ENCODE peak calls at places on chromosomes 3 and 15, in four cellular contexts. Y is MCF 10A, Q is PC-9, W is progenitor cell of endocrine pancreas. F is an unnamed sample.

GRCh38 chr15:98794754-98795153 is 146.4 kb downstream of the IGF1R start:
- DNase-seq in Y (no peak), Q (no peak), W (no peak), F (no peak)

GRCh38 chr3:195801251-195802183 is 10.2 kb downstream of the MUC4 start:
- DNase-seq in Y (no peak), Q (no peak), W (no peak), F (no peak)

GRCh38 chr3:16841354-16841753 is 43.4 kb upstream of the PLCL2 start:
- DNase-seq in Y (no peak), Q (no peak), W (no peak), F (no peak)

GRCh38 chr3:57227930-57228733 is 603 bp downstream of the APPL1 start:
- DNase-seq in Y (peak; percentile 49), Q (no peak), W (peak; percentile 20), F (peak; percentile 33)

GRCh38 chr15:60091150-60091549 is 87.0 kb downstream of the FOXB1 start:
- DNase-seq in Y (peak; percentile 98), Q (peak; percentile 98), W (no peak), F (peak; percentile 75)

GRCh38 chr3:25901796-25902195 is 111.9 kb downstream of the OXSM start:
- DNase-seq in Y (no peak), Q (no peak), W (no peak), F (no peak)

GRCh38 chr15:77312523-77312922 is 107.4 kb downstream of the PEAK1 start:
- DNase-seq in Y (peak; percentile 8), Q (no peak), W (no peak), F (no peak)

GRCh38 chr15:48400086-48400485 is 68.9 kb downstream of the DUT start:
- DNase-seq in Y (no peak), Q (no peak), W (no peak), F (no peak)

GRCh38 chr3:47283596-47284364 is 1.0 kb downstream of the KLHL18 start:
- DNase-seq in Y (peak; percentile 11), Q (no peak), W (no peak), F (peak; percentile 29)

GRCh38 chr3:195714380-195715011 is 6.3 kb upstream of the MUC20 start:
- DNase-seq in Y (no peak), Q (no peak), W (no peak), F (no peak)

GRCh38 chr3:113008117-113008516 is 17.3 kb downstream of the GTPBP8 start:
- DNase-seq in Y (no peak), Q (no peak), W (no peak), F (no peak)

GRCh38 chr3:141303481-141304223 is 64.7 kb upstream of the ZBTB38 start:
- DNase-seq in Y (peak; percentile 79), Q (peak; percentile 56), W (peak; percentile 50), F (peak; percentile 89)

GRCh38 chr15:73712107-73712506 is 27.9 kb downstream of the CD276 start:
- DNase-seq in Y (no peak), Q (no peak), W (no peak), F (no peak)

GRCh38 chr3:155080692-155081091 is 573 bp downstream of the MME start:
- DNase-seq in Y (no peak), Q (no peak), W (no peak), F (no peak)

GRCh38 chr3:52038227-52038626 is 18.1 kb downstream of the DUSP7 start:
- DNase-seq in Y (peak; percentile 75), Q (no peak), W (no peak), F (no peak)

GRCh38 chr3:71206821-71207220 is 376.7 kb downstream of the FOXP1 start:
- DNase-seq in Y (no peak), Q (no peak), W (no peak), F (no peak)

GRCh38 chr3:42148982-42149432 is 57.9 kb downstream of the TRAK1 start:
- DNase-seq in Y (no peak), Q (no peak), W (peak; percentile 14), F (no peak)

GRCh38 chr3:14345496-14346150 is 56.8 kb upstream of the SLC6A6 start:
- DNase-seq in Y (peak; percentile 26), Q (peak; percentile 56), W (no peak), F (no peak)

GRCh38 chr3:44825264-44825925 is 36.3 kb upstream of the TMEM42 start:
- DNase-seq in Y (no peak), Q (peak; percentile 43), W (no peak), F (peak; percentile 4)

GRCh38 chr3:66083961-66084270 is 45.2 kb upstream of the MAGI1 start:
- DNase-seq in Y (no peak), Q (no peak), W (no peak), F (no peak)

GRCh38 chr15:22916606-22917350 is 63.4 kb downstream of the CYFIP1 start:
- DNase-seq in Y (no peak), Q (no peak), W (no peak), F (no peak)

GRCh38 chr3:197880361-197881339 is 69.3 kb upstream of the RPL35A start:
- DNase-seq in Y (no peak), Q (no peak), W (no peak), F (no peak)

GRCh38 chr3:76038949-76039348 is 253.6 kb upstream of the ZNF717 start:
- DNase-seq in Y (no peak), Q (no peak), W (no peak), F (no peak)

GRCh38 chr3:18295171-18295920 is 129.8 kb downstream of the SATB1 start:
- DNase-seq in Y (peak; percentile 89), Q (peak; percentile 86), W (peak; percentile 10), F (peak; percentile 91)

GRCh38 chr3:9744162-9744561 is 5.6 kb upstream of the OGG1 start:
- DNase-seq in Y (no peak), Q (no peak), W (no peak), F (no peak)

GRCh38 chr3:108099203-108099602 is 8.4 kb upstream of the CD47 start:
- DNase-seq in Y (no peak), Q (no peak), W (no peak), F (no peak)

GRCh38 chr3:23735575-23736326 is 70.0 kb upstream of the UBE2E1 start:
- DNase-seq in Y (no peak), Q (no peak), W (no peak), F (no peak)

GRCh38 chr15:48647963-48648362 is 2.5 kb upstream of the FBN1 start:
- DNase-seq in Y (peak; percentile 8), Q (no peak), W (no peak), F (no peak)

GRCh38 chr3:58135712-58136543 is 74.8 kb downstream of the DNASE1L3 start:
- DNase-seq in Y (no peak), Q (no peak), W (no peak), F (no peak)

GRCh38 chr3:54859204-54859603 is 68.7 kb downstream of the LRTM1 start:
- DNase-seq in Y (peak; percentile 57), Q (peak; percentile 82), W (no peak), F (no peak)

GRCh38 chr15:51718199-51718598 is 19.3 kb downstream of the LYSMD2 start:
- DNase-seq in Y (no peak), Q (no peak), W (no peak), F (no peak)

GRCh38 chr3:71724584-71725278 is 471 bp downstream of the EIF4E3 start:
- DNase-seq in Y (peak; percentile 17), Q (no peak), W (peak; percentile 41), F (peak; percentile 35)

GRCh38 chr3:113890256-113890900 is 51.8 kb downstream of the GRAMD1C start:
- DNase-seq in Y (peak; percentile 11), Q (no peak), W (no peak), F (peak; percentile 27)

GRCh38 chr3:48334605-48335004 is 1.1 kb upstream of the SPINK8 start:
- DNase-seq in Y (no peak), Q (no peak), W (no peak), F (no peak)

GRCh38 chr3:11300970-11301369 is 28.8 kb downstream of the ATG7 start:
- DNase-seq in Y (no peak), Q (no peak), W (no peak), F (no peak)

GRCh38 chr15:95226835-95227234 is 995.5 kb downstream of the MCTP2 start:
- DNase-seq in Y (peak; percentile 59), Q (no peak), W (no peak), F (no peak)

GRCh38 chr3:157226173-157226847 is 66.4 kb upstream of the CCNL1 start:
- DNase-seq in Y (no peak), Q (no peak), W (no peak), F (no peak)

GRCh38 chr3:196268270-196269163 is 19.0 kb downstream of the PCYT1A start:
- DNase-seq in Y (peak; percentile 55), Q (peak; percentile 83), W (no peak), F (peak; percentile 66)

GRCh38 chr3:14235003-14235876 is 56.6 kb downstream of the LSM3 start:
- DNase-seq in Y (peak; percentile 80), Q (peak; percentile 78), W (no peak), F (peak; percentile 54)

GRCh38 chr3:127820871-127821853 is 1.2 kb downstream of the MGLL start:
- DNase-seq in Y (peak; percentile 21), Q (peak; percentile 86), W (no peak), F (no peak)

GRCh38 chr3:127824151-127824825 is 2.0 kb upstream of the MGLL start:
- DNase-seq in Y (no peak), Q (no peak), W (no peak), F (no peak)

GRCh38 chr3:127823590-127823857 is 1.2 kb upstream of the MGLL start:
- DNase-seq in Y (no peak), Q (no peak), W (no peak), F (no peak)

GRCh38 chr3:127822166-127822835 is at the start of gene MGLL:
- DNase-seq in Y (peak; percentile 37), Q (peak; percentile 45), W (no peak), F (peak; percentile 53)

GRCh38 chr3:127822836-127823589 is 698 bp upstream of the MGLL start:
- DNase-seq in Y (no peak), Q (no peak), W (peak; percentile 22), F (peak; percentile 52)
- TF ChIP-seq CTCF in Y (no peak), Q (no peak), W (no peak), F (no peak)

GRCh38 chr3:158678687-158679086 is 6.2 kb upstream of the LXN start:
- DNase-seq in Y (no peak), Q (no peak), W (no peak), F (no peak)
- TF ChIP-seq CTCF in Y (no peak), Q (no peak), W (no peak), F (no peak)

GRCh38 chr15:38323895-38324294 is 71.3 kb downstream of the SPRED1 start:
- DNase-seq in Y (no peak), Q (no peak), W (no peak), F (no peak)
- TF ChIP-seq CTCF in Y (no peak), Q (no peak), W (no peak), F (no peak)

GRCh38 chr3:123880998-123881561 is 3.1 kb downstream of the MYLK start:
- DNase-seq in Y (peak; percentile 50), Q (no peak), W (no peak), F (peak; percentile 42)

GRCh38 chr3:123877466-123877865 is 6.7 kb downstream of the MYLK start:
- DNase-seq in Y (no peak), Q (no peak), W (no peak), F (no peak)

GRCh38 chr3:123877965-123878364 is 6.2 kb downstream of the MYLK start:
- DNase-seq in Y (no peak), Q (no peak), W (no peak), F (no peak)

GRCh38 chr3:123878807-123879206 is 5.3 kb downstream of the MYLK start:
- DNase-seq in Y (no peak), Q (no peak), W (no peak), F (no peak)

GRCh38 chr3:123876858-123877257 is 7.3 kb downstream of the MYLK start:
- DNase-seq in Y (no peak), Q (no peak), W (no peak), F (no peak)
- TF ChIP-seq CTCF in Y (no peak), Q (no peak), W (peak; percentile 50), F (no peak)

F was measured in Calu3.